ENCODE peak calls at places on chromosome 7, in seven cellular contexts. Z is tibial nerve, R is A549, D is IMR-90, O is skeletal muscle cell, X is cardiac muscle cell, W is dorsolateral prefrontal cortex. T is an unnamed sample.

GRCh38 chr7:123209786-123210185 is 10.0 kb upstream of the SLC13A1 start:
- DNase-seq in X (peak), D (no peak), R (no peak), O (no peak), Z (no peak), W (no peak), T (no peak)

GRCh38 chr7:3117488-3118228 is 74.0 kb upstream of the CARD11 start:
- DNase-seq in X (peak), W (no peak), D (no peak), Z (no peak), R (no peak), O (no peak), T (no peak)

GRCh38 chr7:128352138-128352537 is 8.4 kb upstream of the RBM28 start:
- DNase-seq in Z (no peak), X (peak), D (peak), W (no peak), R (peak), O (no peak), T (no peak)

GRCh38 chr7:140773104-140773503 is 76.6 kb downstream of the NDUFB2 start:
- DNase-seq in Z (no peak), D (peak), X (no peak), W (no peak), R (no peak), O (no peak), T (no peak)

GRCh38 chr7:117186218-117186617 is 136.6 kb downstream of the WNT2 start:
- DNase-seq in R (no peak), Z (no peak), W (no peak), O (no peak), D (peak), X (peak), T (no peak)

GRCh38 chr7:15751191-15751701 is 64.8 kb upstream of the MEOX2 start:
- DNase-seq in X (no peak), R (no peak), Z (no peak), W (no peak), O (peak), D (no peak), T (no peak)

GRCh38 chr7:64035388-64035787 is 9.8 kb upstream of the ZNF727 start:
- DNase-seq in W (no peak), Z (no peak), R (no peak), X (no peak), D (no peak), O (no peak), T (no peak)

GRCh38 chr7:5695037-5695708 is 86.3 kb downstream of the RNF216 start:
- DNase-seq in W (peak), Z (no peak), R (no peak), D (peak), O (peak), X (peak), T (no peak)

GRCh38 chr7:47893238-47893637 is 55.0 kb downstream of the PKD1L1 start:
- DNase-seq in X (no peak), D (no peak), R (peak), O (no peak), Z (no peak), W (no peak), T (no peak)

GRCh38 chr7:90726120-90726519 is 130.0 kb downstream of the CDK14 start:
- DNase-seq in W (no peak), D (peak), Z (no peak), R (no peak), X (peak), O (no peak), T (no peak)

GRCh38 chr7:12716722-12717121 is 29.3 kb downstream of the ARL4A start:
- DNase-seq in X (no peak), R (no peak), O (no peak), D (no peak), Z (no peak), W (no peak), T (no peak)

GRCh38 chr7:47576031-47576908 is 5.6 kb downstream of the TNS3 start:
- DNase-seq in D (peak), W (no peak), O (no peak), R (peak), Z (peak), X (peak), T (peak)

GRCh38 chr7:130349911-130350782 is 5.5 kb downstream of the CPA5 start:
- DNase-seq in Z (no peak), D (peak), W (no peak), O (no peak), R (no peak), X (peak), T (no peak)

GRCh38 chr7:41420421-41420820 is 282.5 kb downstream of the INHBA start:
- DNase-seq in Z (no peak), R (no peak), X (no peak), O (no peak), D (no peak), W (no peak), T (peak)

GRCh38 chr7:135349746-135350145 is 116.1 kb downstream of the STRA8 start:
- DNase-seq in O (no peak), D (peak), W (no peak), X (no peak), Z (no peak), R (no peak), T (no peak)

GRCh38 chr7:135936497-135937217 is 40.5 kb downstream of the MTPN start:
- DNase-seq in W (no peak), Z (no peak), D (no peak), R (no peak), X (no peak), O (no peak), T (no peak)

GRCh38 chr7:155529346-155529745 is 17.0 kb downstream of the CNPY1 start:
- DNase-seq in W (no peak), Z (no peak), R (no peak), O (no peak), D (no peak), X (no peak), T (no peak)

GRCh38 chr7:106464651-106465050 is 179.9 kb upstream of the NAMPT start:
- DNase-seq in Z (no peak), R (no peak), D (no peak), W (no peak), O (no peak), X (no peak), T (no peak)

GRCh38 chr7:32115831-32116230 is 45.6 kb upstream of the PDE1C start:
- DNase-seq in D (peak), R (no peak), O (no peak), X (no peak), Z (no peak), W (no peak), T (no peak)

GRCh38 chr7:17422966-17423365 is 124.5 kb downstream of the AHR start:
- DNase-seq in W (no peak), Z (no peak), R (no peak), D (no peak), O (no peak), X (peak), T (no peak)

GRCh38 chr7:144437370-144438191 is 34.1 kb upstream of the NOBOX start:
- DNase-seq in X (peak), W (peak), Z (peak), R (peak), D (peak), O (peak), T (peak)

GRCh38 chr7:138958026-138958956 is 22.9 kb downstream of the KIAA1549 start:
- DNase-seq in Z (no peak), O (no peak), R (no peak), X (peak), D (peak), W (no peak), T (peak)

GRCh38 chr7:155193716-155194115 is 104.0 kb upstream of the INSIG1 start:
- DNase-seq in W (no peak), X (no peak), D (no peak), Z (no peak), O (no peak), R (no peak), T (no peak)

GRCh38 chr7:157663061-157663863 is 326.5 kb downstream of the DNAJB6 start:
- DNase-seq in O (no peak), D (no peak), R (no peak), Z (no peak), X (no peak), W (no peak), T (no peak)

GRCh38 chr7:55134786-55135185 is 116.0 kb downstream of the EGFR start:
- DNase-seq in X (no peak), Z (no peak), R (no peak), D (peak), O (no peak), W (no peak), T (no peak)

GRCh38 chr7:135251502-135252327 is 18.1 kb downstream of the STRA8 start:
- DNase-seq in O (no peak), D (no peak), X (no peak), R (no peak), W (no peak), Z (no peak), T (no peak)

GRCh38 chr7:82330706-82331220 is 112.8 kb downstream of the CACNA2D1 start:
- DNase-seq in X (no peak), O (no peak), Z (no peak), W (no peak), D (no peak), R (no peak), T (peak)

GRCh38 chr7:30379131-30379530 is 94.7 kb downstream of the ZNRF2 start:
- DNase-seq in R (peak), W (no peak), Z (no peak), X (no peak), D (peak), O (no peak), T (no peak)

GRCh38 chr7:94301024-94301588 is 93.6 kb upstream of the COL1A2 start:
- DNase-seq in X (peak), W (no peak), D (peak), O (peak), Z (peak), R (peak), T (peak)

GRCh38 chr7:85851571-85852193 is 664.8 kb upstream of the SEMA3D start:
- DNase-seq in Z (no peak), O (peak), W (no peak), R (peak), X (peak), D (peak), T (no peak)

GRCh38 chr7:29287366-29287765 is 92.8 kb downstream of the CHN2 start:
- DNase-seq in W (no peak), O (peak), X (peak), D (peak), Z (no peak), R (peak), T (peak)

GRCh38 chr7:157044943-157045660 is 34.6 kb upstream of the MNX1 start:
- DNase-seq in O (no peak), X (no peak), Z (no peak), R (no peak), D (no peak), W (no peak), T (no peak)

GRCh38 chr7:41826641-41827040 is 123.8 kb upstream of the INHBA start:
- DNase-seq in X (no peak), R (no peak), O (no peak), W (no peak), Z (no peak), D (peak), T (no peak)

GRCh38 chr7:44246396-44247113 is 45.8 kb downstream of the YKT6 start:
- DNase-seq in X (no peak), R (no peak), Z (no peak), D (no peak), W (no peak), O (no peak), T (no peak)

GRCh38 chr7:45573636-45574470 is at the start of gene ADCY1:
- DNase-seq in O (no peak), X (no peak), Z (no peak), W (no peak), R (no peak), D (no peak), T (no peak)
- H3K4me3 ChIP-seq in O (peak), X (peak), Z (peak), W (peak), R (peak), D (peak), T (no peak)

DNA sequence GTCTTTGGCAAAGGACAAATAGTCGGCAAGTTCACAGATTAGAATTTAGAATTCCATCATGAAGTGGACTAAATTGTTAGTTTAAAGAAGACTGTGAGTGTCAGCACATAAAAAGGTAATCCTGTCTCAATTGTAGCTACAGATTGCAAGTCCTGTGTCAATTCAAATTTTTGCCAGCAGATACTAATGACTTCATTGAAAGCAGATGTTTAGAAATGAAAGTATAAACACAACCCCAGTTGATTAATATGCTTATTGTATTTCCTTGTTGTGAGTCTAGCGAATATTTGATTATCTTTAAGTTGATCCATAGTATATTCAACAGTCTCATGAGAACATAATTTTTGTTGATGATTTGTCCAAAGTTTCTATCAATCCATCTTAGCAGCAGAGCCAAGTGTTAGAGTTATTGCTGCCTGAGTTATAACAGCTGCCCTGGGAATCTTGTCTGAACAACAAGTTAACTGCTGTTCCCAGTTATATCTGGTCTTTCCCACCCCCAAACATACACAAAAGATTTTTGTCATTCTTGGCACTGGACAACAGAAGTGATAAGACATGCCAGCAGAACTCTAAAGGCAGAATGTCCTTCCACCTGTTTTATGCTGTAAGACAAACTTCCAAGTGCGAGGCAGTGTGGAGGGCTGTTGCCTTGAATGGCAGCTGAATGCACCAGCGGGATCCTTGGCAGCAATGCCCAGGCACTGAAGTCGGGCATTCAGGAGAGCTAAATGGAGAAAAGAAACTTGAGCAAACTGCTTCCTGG is 21.3 kb upstream of the HERPUD2 start:
- DNase-seq in Z (no peak), O (peak), D (peak), R (no peak), W (peak), X (peak), T (no peak)
- H3K4me3 ChIP-seq in Z (peak), O (peak), D (no peak), R (no peak), W (peak), X (no peak), T (no peak)

DNA sequence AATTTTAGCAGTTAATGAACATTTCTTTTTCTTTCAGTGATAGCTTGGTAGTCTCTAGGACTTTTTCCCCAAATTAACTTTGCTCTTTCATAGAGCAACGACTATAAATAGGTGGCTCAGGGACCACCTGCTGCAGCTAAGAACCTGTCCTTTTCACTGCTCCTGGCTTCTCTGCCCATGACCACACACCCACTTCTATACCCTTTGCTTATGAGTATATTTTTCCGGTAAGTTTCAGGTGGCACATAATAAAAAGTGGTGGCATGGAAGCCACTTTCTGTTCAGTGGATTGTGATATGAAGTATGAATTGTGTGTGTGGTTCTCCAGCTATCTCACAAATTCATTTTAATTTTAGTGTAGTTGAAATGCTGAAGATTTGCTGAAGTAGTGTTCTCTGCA is 1.2 kb downstream of the ING3 start:
- DNase-seq in W (no peak), D (no peak), R (no peak), Z (no peak), X (no peak), O (no peak), T (no peak)
- H3K4me3 ChIP-seq in W (peak), D (peak), R (peak), Z (peak), X (peak), O (no peak), T (peak)

DNA sequence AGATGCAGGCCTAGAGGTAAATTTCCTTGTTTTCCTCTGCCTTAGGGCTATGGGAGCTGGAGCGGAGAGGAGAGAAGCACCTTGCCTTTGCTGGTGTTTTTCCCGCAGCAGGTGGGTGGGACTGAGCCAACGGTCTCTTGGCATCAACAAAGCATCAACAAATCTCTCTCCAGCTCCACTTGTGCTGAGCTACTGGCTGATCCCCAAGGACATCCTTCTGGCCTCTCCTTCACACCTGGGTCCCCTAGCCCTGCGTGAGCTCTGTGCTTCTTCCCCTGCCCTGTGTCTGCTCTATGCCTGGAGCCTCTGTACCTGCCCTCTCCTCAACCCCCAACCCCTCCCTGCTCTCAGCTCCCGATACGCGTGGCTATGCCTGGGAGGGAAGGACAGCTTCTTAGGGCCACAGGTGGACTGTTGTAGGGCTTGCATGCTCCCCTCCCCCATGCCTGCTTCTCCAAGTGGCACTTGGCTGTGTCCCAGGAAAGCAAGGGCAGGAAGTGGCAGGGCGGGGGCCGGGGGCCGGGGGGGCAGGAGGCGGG is 3.2 kb upstream of the CLDN4 start:
- DNase-seq in R (peak), X (no peak), O (no peak), W (no peak), Z (no peak), D (no peak), T (peak)
- H3K4me3 ChIP-seq in R (no peak), X (no peak), O (no peak), W (no peak), Z (no peak), D (no peak), T (peak)

DNA sequence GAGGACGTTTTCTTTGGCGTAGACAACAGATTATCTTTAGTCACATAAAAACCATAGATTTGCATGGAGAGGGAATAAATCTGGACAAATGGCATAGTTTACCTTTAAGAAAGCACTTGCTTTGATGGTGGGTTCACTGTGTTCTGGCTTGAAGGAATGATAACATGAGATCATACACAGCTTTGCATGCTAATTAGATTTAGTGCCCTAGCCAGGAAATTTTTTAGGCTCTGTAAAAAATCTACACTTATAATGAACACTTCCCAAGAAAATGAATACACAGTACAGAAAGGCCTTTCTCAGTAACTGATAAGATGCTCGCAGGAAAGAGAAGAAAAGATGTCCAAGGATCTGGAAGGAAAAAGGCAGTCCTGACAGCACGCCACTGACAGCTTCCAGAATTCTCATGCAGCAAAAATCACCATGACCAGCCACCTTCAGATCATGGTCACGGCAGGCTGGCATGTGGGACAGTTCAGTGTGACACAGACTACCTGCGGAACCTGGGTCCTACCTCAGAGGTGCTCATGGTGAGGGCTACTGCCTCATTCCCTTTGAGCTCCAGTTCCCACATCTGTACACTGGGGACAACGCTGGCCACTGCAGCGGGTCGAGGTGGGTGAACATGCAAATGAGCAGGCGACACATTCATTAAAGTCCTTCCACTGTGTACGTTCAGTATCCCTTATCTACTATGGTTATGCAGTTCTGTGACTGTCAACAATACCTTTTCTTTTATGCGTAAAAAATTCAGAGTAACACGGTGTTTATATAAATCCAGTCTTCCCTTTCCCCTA is 218.5 kb upstream of the AOAH start:
- DNase-seq in R (no peak), O (no peak), D (no peak), Z (no peak), X (no peak), W (no peak), T (no peak)
- H3K4me3 ChIP-seq in R (no peak), O (no peak), D (no peak), Z (no peak), X (no peak), W (no peak), T (no peak)

DNA sequence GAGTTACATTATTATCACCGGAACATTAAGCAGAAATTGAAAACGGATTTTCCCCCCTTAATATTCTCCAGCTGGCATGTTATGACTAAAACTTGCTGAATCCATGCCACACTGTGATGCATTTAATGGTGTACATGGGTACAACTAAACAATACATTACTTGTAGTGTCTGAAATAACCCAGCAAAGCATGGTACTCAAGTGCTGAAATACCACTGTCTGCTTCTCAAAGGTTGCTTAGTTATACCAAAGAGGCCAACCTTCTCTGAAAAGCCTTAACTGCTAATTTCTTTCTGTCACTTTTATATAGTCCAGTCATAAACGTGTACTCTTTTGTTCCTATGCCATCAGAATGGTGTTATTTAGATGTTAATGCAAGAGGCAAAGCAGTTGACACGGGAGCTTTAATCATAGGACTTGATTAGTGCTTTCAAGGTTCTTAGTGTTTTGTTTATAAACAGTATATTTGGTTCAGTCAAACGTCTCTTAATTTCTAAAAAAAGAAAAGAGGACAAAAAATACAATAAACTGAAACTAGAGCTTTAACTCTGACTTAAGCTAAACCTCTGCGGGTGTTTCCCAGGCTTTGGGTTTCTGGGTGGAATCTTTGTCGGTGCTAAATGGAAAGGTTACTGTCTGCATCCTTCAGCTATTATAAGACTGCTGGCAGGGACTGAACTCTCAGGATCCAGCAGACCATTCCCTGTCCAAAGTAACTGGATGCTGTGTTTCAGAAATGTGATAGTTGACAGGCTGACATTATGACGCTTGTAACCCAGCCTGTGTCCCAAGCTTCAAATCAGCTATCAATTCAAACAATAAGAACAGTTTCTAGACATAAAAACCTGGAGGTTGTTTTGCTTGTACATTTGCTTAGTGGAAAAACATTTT is 202.6 kb downstream of the PPP1R3A start:
- DNase-seq in R (no peak), D (no peak), O (no peak), W (no peak), Z (no peak), X (no peak), T (no peak)
- H3K4me3 ChIP-seq in R (no peak), D (no peak), O (no peak), W (no peak), Z (no peak), X (no peak), T (no peak)